ENCODE peak calls at places on chromosomes 3 and 15, in five cellular contexts. Q is IMR-90; X is naive thymus-derived CD4-positive, alpha-beta T cell; L is mammary epithelial cell; O is cardiac muscle cell. A is an unnamed sample.

GRCh38 chr3:20225769-20226168 is 39.8 kb upstream of the SGO1 start:
- DNase-seq in Q (peak), X (no peak), L (peak), O (peak), A (no peak)

GRCh38 chr3:30786360-30786759 is 108.1 kb downstream of the GADL1 start:
- DNase-seq in Q (no peak), X (no peak), L (no peak), O (no peak), A (no peak)

GRCh38 chr3:122502139-122502538 is 12.6 kb downstream of the KPNA1 start:
- DNase-seq in Q (no peak), X (no peak), L (no peak), O (no peak), A (no peak)

GRCh38 chr3:14725564-14726420 is 50.9 kb downstream of the C3orf20 start:
- DNase-seq in Q (peak), X (no peak), L (no peak), O (peak), A (no peak)

GRCh38 chr3:18752273-18752934 is 327.3 kb upstream of the SATB1 start:
- DNase-seq in Q (no peak), X (no peak), L (no peak), O (no peak), A (no peak)

GRCh38 chr3:146189519-146190173 is 28.7 kb upstream of the PLOD2 start:
- DNase-seq in Q (peak), X (no peak), L (peak), O (peak), A (no peak)

GRCh38 chr15:26590673-26591072 is 182.2 kb downstream of the GABRB3 start:
- DNase-seq in Q (no peak), X (no peak), L (no peak), O (no peak), A (no peak)

GRCh38 chr15:101024111-101024695 is 105.0 kb downstream of the LRRK1 start:
- DNase-seq in Q (peak), X (peak), L (no peak), O (peak), A (no peak)

GRCh38 chr15:64010719-64011118 is 35.6 kb downstream of the DAPK2 start:
- DNase-seq in Q (peak), X (peak), L (peak), O (peak), A (peak)

GRCh38 chr3:139117136-139117675 is 72.5 kb upstream of the PRR23C start:
- DNase-seq in Q (peak), X (peak), L (peak), O (peak), A (peak)

GRCh38 chr15:93730724-93731123 is 500.6 kb upstream of the MCTP2 start:
- DNase-seq in Q (no peak), X (no peak), L (no peak), O (no peak), A (no peak)

GRCh38 chr3:15527031-15527459 is 5.5 kb upstream of the COLQ start:
- DNase-seq in Q (peak), X (no peak), L (no peak), O (peak), A (no peak)

GRCh38 chr3:52053307-52054304 is 2.8 kb downstream of the DUSP7 start:
- DNase-seq in Q (peak), X (peak), L (peak), O (peak), A (peak)

GRCh38 chr3:70728311-70728710 is 415.9 kb upstream of the MDFIC2 start:
- DNase-seq in Q (peak), X (no peak), L (no peak), O (no peak), A (no peak)

GRCh38 chr3:176919836-176920760 is 277.2 kb downstream of the TBL1XR1 start:
- DNase-seq in Q (peak), X (no peak), L (peak), O (peak), A (peak)

GRCh38 chr3:33993631-33994030 is 195.2 kb downstream of the PDCD6IP start:
- DNase-seq in Q (peak), X (no peak), L (no peak), O (no peak), A (no peak)

GRCh38 chr15:51848811-51849210 is 19.4 kb downstream of the TMOD3 start:
- DNase-seq in Q (no peak), X (no peak), L (no peak), O (peak), A (no peak)

GRCh38 chr3:43674345-43675085 is 16.2 kb upstream of the ABHD5 start:
- DNase-seq in Q (no peak), X (no peak), L (no peak), O (no peak), A (no peak)

GRCh38 chr3:113575191-113575590 is 42.8 kb downstream of the SIDT1 start:
- DNase-seq in Q (no peak), X (no peak), L (no peak), O (no peak), A (no peak)

GRCh38 chr15:50390549-50391264 is 33.5 kb upstream of the USP8 start:
- DNase-seq in Q (no peak), X (no peak), L (no peak), O (no peak), A (no peak)

GRCh38 chr15:64892850-64893403 is 18.8 kb upstream of the ANKDD1A start:
- DNase-seq in Q (no peak), X (peak), L (no peak), O (no peak), A (no peak)

GRCh38 chr3:42043116-42043796 is 47.9 kb upstream of the TRAK1 start:
- DNase-seq in Q (peak), X (no peak), L (no peak), O (peak), A (no peak)

GRCh38 chr3:67692621-67693020 is 38.2 kb upstream of the SUCLG2 start:
- DNase-seq in Q (no peak), X (no peak), L (no peak), O (peak), A (no peak)

GRCh38 chr3:67804089-67804488 is 149.7 kb upstream of the SUCLG2 start:
- DNase-seq in Q (peak), X (no peak), L (no peak), O (no peak), A (no peak)

GRCh38 chr15:44713006-44713966 is 2.0 kb downstream of the B2M start:
- DNase-seq in Q (peak), X (no peak), L (peak), O (peak), A (no peak)

GRCh38 chr3:64251019-64251418 is 25.8 kb upstream of the PRICKLE2 start:
- DNase-seq in Q (no peak), X (no peak), L (no peak), O (no peak), A (no peak)

GRCh38 chr3:50100956-50101845 is 12.5 kb downstream of the RBM5 start:
- DNase-seq in Q (peak), X (no peak), L (no peak), O (no peak), A (no peak)

GRCh38 chr15:67415186-67415585 is 105.7 kb upstream of the C15orf61 start:
- DNase-seq in Q (no peak), X (no peak), L (no peak), O (no peak), A (no peak)

GRCh38 chr3:170488802-170489201 is 70.1 kb downstream of the CLDN11 start:
- DNase-seq in Q (peak), X (no peak), L (peak), O (peak), A (peak)

GRCh38 chr3:171374661-171375285 is 85.4 kb downstream of the TNIK start:
- DNase-seq in Q (peak), X (no peak), L (peak), O (peak), A (no peak)

GRCh38 chr3:182325213-182325941 is 467.9 kb upstream of the ATP11B start:
- DNase-seq in Q (no peak), X (no peak), L (peak), O (no peak), A (no peak)

GRCh38 chr3:14988988-14989394 is 41.6 kb downstream of the NR2C2 start:
- DNase-seq in Q (no peak), X (no peak), L (no peak), O (no peak), A (no peak)

GRCh38 chr3:178968996-178969700 is 102.5 kb downstream of the ZMAT3 start:
- DNase-seq in Q (no peak), X (no peak), L (no peak), O (no peak), A (no peak)

DNA sequence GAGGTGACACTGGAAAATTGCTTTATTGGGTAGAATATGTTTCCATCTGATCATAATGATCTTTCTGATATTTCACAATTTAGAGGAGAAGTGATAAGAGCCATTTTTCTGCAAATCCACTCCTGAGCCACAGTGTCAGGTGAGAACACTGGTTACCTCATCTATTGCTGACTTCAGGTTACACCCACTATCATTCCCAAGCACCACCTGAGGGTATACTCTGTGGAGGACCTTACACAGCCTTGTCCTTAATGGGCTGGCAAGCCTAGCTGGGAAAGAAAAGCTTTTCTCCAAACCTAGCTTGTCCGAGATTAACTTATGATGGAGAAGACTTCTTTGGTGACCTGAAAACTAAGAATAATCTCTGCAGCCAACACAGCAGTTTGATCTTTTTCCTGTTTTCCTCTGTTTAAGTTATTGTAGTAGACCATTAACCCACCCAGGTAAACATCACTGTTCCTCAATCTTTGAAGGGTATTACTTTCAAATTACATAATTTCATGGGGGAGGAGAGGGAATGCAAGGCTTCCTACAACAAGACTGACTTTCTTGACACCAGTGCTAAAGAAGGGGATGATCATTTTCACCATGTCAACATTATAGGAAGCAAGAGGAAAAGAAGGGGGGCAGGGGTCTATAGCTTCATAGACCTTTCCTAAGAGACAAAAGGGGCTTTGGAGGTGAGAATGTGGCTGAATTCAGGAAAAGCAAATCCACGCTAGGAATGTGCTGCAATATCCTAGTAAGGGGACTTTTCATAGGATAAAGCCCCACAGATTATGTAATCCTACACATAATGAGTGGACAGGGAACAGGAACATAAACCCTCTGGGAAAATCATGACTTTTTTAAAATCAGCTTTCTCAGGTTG is 1.7 kb downstream of the NCEH1 start:
- DNase-seq in Q (peak), X (no peak), L (peak), O (no peak), A (no peak)
- H3K27ac ChIP-seq in Q (no peak), X (no peak), L (peak), O (no peak), A (peak)

GRCh38 chr15:84819791-84820190 is 2.6 kb downstream of the ALPK3 start:
- DNase-seq in Q (no peak), X (no peak), L (no peak), O (no peak), A (no peak)
- H3K27ac ChIP-seq in Q (no peak), X (no peak), L (no peak), O (peak), A (no peak)

GRCh38 chr3:12759097-12759679 is at the start of gene TMEM40:
- DNase-seq in Q (no peak), X (no peak), L (peak), O (no peak), A (peak)
- H3K27ac ChIP-seq in Q (peak), X (no peak), L (peak), O (peak), A (peak)

DNA sequence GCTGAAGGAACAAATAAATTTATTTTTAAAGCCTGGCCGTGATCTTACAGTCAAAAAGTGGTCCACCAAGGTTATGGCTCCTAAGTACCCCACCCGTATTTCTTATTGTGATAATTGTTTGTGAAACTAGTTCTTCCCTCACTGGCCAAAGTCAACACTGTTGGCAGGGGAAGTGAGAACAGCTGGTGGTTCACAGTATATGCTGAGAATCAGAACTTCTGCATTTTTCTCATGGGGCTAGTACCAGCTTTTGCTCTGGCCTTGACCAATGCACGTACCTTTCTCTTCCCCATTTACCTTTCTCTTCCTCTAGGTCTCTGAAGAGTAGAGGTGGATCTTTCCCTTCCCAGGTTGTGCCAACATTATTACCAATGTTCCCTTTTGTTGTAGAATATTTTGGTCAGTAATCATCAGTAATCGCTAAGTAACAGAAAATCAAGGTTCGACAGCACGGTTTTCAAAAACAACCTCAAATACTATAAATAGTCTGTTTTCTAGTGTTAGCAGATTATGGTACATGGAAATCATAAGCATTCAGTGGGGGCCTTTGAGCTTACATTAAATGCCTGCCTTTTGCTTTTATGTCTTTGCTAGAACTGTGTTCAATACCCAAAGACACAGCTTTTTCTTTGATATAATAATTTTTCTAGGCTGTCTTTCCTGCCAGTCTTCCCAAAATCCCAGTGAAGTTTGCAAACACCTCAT is 268.0 kb downstream of the LPP start:
- DNase-seq in Q (no peak), X (no peak), L (no peak), O (no peak), A (no peak)
- H3K27ac ChIP-seq in Q (no peak), X (no peak), L (no peak), O (no peak), A (no peak)

GRCh38 chr3:13005301-13005700 is 67.9 kb downstream of the IQSEC1 start:
- DNase-seq in Q (no peak), X (no peak), L (no peak), O (no peak), A (no peak)

GRCh38 chr3:13006216-13006990 is 66.8 kb downstream of the IQSEC1 start:
- DNase-seq in Q (no peak), X (no peak), L (no peak), O (no peak), A (no peak)

GRCh38 chr3:13002398-13003124 is 70.7 kb downstream of the IQSEC1 start:
- DNase-seq in Q (no peak), X (no peak), L (no peak), O (no peak), A (no peak)

GRCh38 chr3:13007251-13007941 is 65.8 kb downstream of the IQSEC1 start:
- DNase-seq in Q (no peak), X (no peak), L (no peak), O (no peak), A (no peak)

DNA sequence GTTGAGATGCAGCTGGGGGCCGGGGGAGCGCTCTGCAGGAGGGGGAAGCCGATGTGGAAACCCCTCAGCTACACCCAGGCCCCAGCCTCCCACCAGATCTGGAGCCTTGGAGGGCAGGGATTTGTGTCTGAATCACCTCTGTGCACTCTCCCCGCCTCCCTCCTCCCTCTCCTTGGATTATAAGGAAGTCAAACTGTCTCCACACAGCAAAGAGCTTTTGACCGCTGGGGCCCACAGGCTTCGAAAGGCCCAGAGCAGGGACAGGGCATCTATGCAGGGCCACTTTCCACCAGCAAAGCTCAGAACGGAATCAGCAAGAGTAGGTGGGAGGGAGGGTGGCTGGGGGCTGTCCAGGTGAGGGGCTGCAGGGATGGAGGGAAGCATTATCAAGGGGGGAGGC is 68.9 kb downstream of the IQSEC1 start:
- DNase-seq in Q (no peak), X (no peak), L (no peak), O (no peak), A (no peak)
- H3K27ac ChIP-seq in Q (no peak), X (no peak), L (no peak), O (no peak), A (no peak)

GRCh38 chr15:79834496-79834895 is 62.3 kb downstream of the MTHFS start:
- DNase-seq in Q (no peak), X (no peak), L (no peak), O (no peak), A (no peak)

GRCh38 chr15:79832358-79832757 is 64.5 kb downstream of the MTHFS start:
- DNase-seq in Q (no peak), X (no peak), L (no peak), O (no peak), A (no peak)

GRCh38 chr15:79837846-79838245 is 59.0 kb downstream of the MTHFS start:
- DNase-seq in Q (no peak), X (no peak), L (no peak), O (no peak), A (no peak)
- H3K27ac ChIP-seq in Q (no peak), X (no peak), L (no peak), O (no peak), A (no peak)

GRCh38 chr3:58574682-58575081 is 2.5 kb downstream of the FAM107A start:
- DNase-seq in Q (no peak), X (no peak), L (no peak), O (no peak), A (no peak)

GRCh38 chr3:58576716-58577115 is 475 bp downstream of the FAM107A start:
- DNase-seq in Q (no peak), X (no peak), L (no peak), O (no peak), A (no peak)

GRCh38 chr3:58577269-58577821 is at the start of gene FAM107A:
- DNase-seq in Q (peak), X (no peak), L (no peak), O (peak), A (no peak)

GRCh38 chr3:58573638-58574037 is 3.6 kb downstream of the FAM107A start:
- DNase-seq in Q (no peak), X (no peak), L (no peak), O (peak), A (no peak)

GRCh38 chr3:58575986-58576652 is 1.1 kb downstream of the FAM107A start:
- DNase-seq in Q (no peak), X (no peak), L (no peak), O (peak), A (no peak)
- H3K27ac ChIP-seq in Q (no peak), X (no peak), L (no peak), O (no peak), A (no peak)

DNA sequence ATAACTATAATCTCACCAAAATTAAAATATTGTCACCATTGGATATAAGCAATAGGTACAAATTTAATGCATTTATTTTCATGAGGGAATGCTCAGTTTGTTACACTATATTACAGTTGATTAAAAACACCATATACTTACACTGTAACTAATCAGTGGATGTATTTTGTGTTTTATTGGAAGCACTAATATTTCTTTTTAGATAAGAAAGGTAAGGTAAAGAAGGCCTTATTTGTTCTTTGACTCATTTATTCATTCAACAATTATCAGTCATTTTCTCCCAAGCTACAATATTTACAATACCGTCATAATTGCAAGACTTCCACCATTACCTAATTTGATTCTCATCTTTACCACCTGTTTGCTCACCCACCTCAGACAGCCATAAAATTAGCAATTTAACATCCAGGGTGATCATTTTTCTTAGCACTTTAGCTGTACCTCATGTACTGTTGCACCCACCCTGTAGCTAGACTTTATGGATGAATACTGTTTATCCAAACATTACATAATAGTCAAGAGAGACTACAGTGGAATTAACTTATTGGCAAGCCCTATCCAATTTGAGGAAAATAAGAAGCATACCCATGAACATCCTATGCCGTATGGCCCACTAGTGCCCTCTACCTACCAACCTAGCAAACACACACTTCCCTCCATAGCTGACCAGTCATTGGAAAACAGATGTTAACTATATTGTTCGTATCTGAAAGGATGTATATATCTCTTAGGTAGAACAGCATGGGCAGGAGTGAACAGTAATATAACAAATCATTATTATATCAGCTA is 229.6 kb downstream of the BBX start:
- DNase-seq in Q (peak), X (no peak), L (no peak), O (peak), A (no peak)
- H3K27ac ChIP-seq in Q (no peak), X (no peak), L (no peak), O (no peak), A (no peak)

DNA sequence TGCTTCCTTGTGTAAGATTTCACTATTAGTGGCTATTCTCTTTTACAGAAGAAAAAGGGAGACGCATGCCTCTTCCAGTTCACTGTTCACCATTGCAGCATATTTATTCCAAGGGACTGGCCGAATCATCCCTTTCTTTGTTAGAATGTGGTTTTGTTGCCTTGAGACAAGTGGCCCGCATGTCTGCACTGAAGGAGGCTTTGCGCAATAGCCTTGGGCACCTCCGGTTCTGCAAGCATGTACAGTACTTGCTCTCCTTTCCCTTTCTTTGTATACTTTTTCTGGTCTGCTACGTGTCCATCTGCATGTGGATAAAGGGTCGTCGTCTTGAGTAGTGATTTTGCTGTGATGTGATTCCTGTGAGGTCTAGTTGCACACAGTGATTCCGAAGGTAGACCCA is 43.0 kb downstream of the FLNB start:
- DNase-seq in Q (peak), X (no peak), L (peak), O (peak), A (peak)
- H3K27ac ChIP-seq in Q (peak), X (no peak), L (peak), O (no peak), A (peak)

GRCh38 chr3:111738238-111738637 is 120.8 kb upstream of the PHLDB2 start:
- DNase-seq in Q (no peak), X (no peak), L (no peak), O (no peak), A (no peak)
- H3K27ac ChIP-seq in Q (no peak), X (no peak), L (peak), O (no peak), A (peak)

A was measured in epithelial cell of prostate.